ENCODE peak calls at places on chromosomes 1 and 21, in five cellular contexts. R is SK-N-SH, I is IMR-90, P is K562, E is GM12878. K is an unnamed sample.

GRCh38 chr21:45511661-45512431 is 30.4 kb downstream of the SLC19A1 start:
- DNase-seq in R (no peak), I (no peak), P (no peak), E (no peak), K (no peak)

GRCh38 chr1:225736651-225737097 is 41.0 kb upstream of the SRP9 start:
- DNase-seq in R (peak), I (no peak), P (no peak), E (no peak), K (no peak)

GRCh38 chr1:234675006-234675405 is 65.0 kb upstream of the IRF2BP2 start:
- DNase-seq in R (no peak), I (no peak), P (no peak), E (no peak), K (no peak)

GRCh38 chr1:23590058-23590783 is 30.9 kb upstream of the ID3 start:
- DNase-seq in R (no peak), I (peak), P (peak), E (no peak), K (no peak)

GRCh38 chr1:57748696-57749095 is 324.8 kb upstream of the DAB1 start:
- DNase-seq in R (no peak), I (no peak), P (no peak), E (no peak), K (no peak)

GRCh38 chr1:177341773-177342172 is 171.0 kb downstream of the BRINP2 start:
- DNase-seq in R (peak), I (no peak), P (no peak), E (no peak), K (no peak)

GRCh38 chr1:229075217-229075616 is 195.7 kb upstream of the RAB4A start:
- DNase-seq in R (no peak), I (no peak), P (no peak), E (no peak), K (no peak)

GRCh38 chr1:32990887-32991286 is 26.3 kb upstream of the RNF19B start:
- DNase-seq in R (no peak), I (no peak), P (no peak), E (no peak), K (no peak)

GRCh38 chr1:6258675-6259074 is 2.2 kb downstream of the GPR153 start:
- DNase-seq in R (no peak), I (no peak), P (no peak), E (no peak), K (no peak)

GRCh38 chr1:96259399-96259798 is 462.2 kb upstream of the PTBP2 start:
- DNase-seq in R (no peak), I (no peak), P (no peak), E (no peak), K (no peak)

GRCh38 chr1:200794506-200795065 is 55.9 kb downstream of the CAMSAP2 start:
- DNase-seq in R (no peak), I (peak), P (no peak), E (no peak), K (no peak)
- TF ChIP-seq RCOR1 in R (no peak), I (no peak), P (no peak), E (no peak), K (no peak)

GRCh38 chr1:101924700-101925099 is 72.0 kb downstream of the OLFM3 start:
- DNase-seq in R (no peak), I (no peak), P (no peak), E (no peak), K (no peak)
- TF ChIP-seq RCOR1 in R (no peak), I (no peak), P (no peak), E (no peak), K (no peak)

DNA sequence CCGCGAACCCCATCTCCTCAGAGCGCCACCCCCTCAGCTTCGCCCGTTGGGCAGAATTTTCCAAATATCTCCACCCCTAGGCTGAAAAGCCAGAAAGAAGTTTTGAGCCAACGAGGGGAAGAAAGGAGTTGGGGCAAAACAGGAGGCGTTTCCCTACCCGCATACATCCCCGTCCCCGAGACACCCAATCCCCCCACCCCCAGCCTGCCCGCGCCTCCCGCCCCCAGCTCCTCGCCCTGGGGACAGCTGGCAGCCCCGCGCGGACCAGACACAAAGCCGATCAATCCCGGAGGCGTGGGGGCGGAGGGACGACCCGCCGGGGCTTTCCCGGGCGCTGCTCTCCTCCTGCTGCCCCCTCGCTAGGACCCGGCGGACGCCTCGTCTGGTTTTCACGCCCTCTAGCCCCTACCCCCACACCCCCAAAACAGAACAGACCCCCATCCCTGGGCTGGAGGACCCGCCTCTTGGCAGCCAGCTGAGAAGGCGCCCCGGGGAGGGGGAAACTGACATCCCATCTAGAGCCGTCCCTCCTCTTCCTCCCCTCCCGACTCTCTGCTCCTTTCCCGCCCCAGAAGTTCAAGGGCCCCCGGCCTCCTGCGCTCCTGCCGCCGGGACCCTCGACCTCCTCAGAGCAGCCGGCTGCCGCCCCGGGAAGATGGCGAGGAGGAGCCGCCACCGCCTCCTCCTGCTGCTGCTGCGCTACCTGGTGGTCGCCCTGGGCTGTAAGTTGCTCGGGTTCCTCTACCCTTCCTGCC is at the start of gene JAM2:
- DNase-seq in R (peak), I (peak), P (peak), E (no peak), K (peak)
- TF ChIP-seq RCOR1 in R (no peak), I (no peak), P (no peak), E (no peak), K (no peak)

DNA sequence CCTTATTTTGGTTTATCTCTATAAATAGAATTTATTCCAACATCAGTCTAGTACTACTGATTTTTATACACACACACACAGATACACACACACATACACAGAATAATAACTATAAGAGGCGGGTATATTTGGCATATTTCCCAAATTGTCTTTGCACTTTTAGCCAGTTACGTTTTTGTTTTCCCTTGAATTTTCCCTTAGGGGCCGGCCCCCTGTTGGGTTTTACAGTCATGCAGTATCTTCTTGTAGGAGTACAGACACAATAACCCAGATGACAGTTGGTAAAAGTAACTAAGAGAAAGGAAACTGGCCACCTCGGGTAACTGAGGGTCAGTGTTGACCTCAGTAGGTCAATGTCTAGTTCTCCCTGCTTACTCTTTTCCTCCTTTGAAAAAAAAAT is 50.9 kb downstream of the DISP1 start:
- DNase-seq in R (no peak), I (no peak), P (no peak), E (no peak), K (no peak)
- TF ChIP-seq RCOR1 in R (no peak), I (no peak), P (no peak), E (no peak), K (no peak)

K was measured in A549.